ENCODE peak calls at places on chromosomes 16 and 17, in five cellular contexts. G is endothelial cell, C is GM13977, Z is KG1, J is iris pigment epithelial cell. M is an unnamed sample.

GRCh38 chr16:31265329-31266245 is 5.8 kb downstream of the ITGAM start:
- DNase-seq in Z (no peak), G (no peak), C (peak), J (peak), M (no peak)

GRCh38 chr17:33375783-33376182 is 82.7 kb upstream of the ASIC2 start:
- DNase-seq in Z (no peak), J (no peak), C (no peak), G (no peak), M (no peak)

GRCh38 chr17:67289174-67289876 is 44.3 kb upstream of the HELZ start:
- DNase-seq in J (peak), C (no peak), G (no peak), Z (no peak), M (no peak)

GRCh38 chr17:76968707-76969597 is 100.7 kb downstream of the MGAT5B start:
- DNase-seq in C (peak), Z (no peak), G (peak), J (peak), M (no peak)

GRCh38 chr17:3036800-3037199 is 26.6 kb downstream of the OR1D5 start:
- DNase-seq in Z (no peak), J (no peak), G (no peak), C (no peak), M (no peak)

GRCh38 chr17:28545141-28545503 is 7.3 kb downstream of the UNC119 start:
- DNase-seq in G (no peak), C (no peak), Z (no peak), J (no peak), M (no peak)

GRCh38 chr17:42436401-42436800 is 13.3 kb upstream of the CAVIN1 start:
- DNase-seq in J (peak), G (no peak), C (no peak), Z (no peak), M (peak)

GRCh38 chr17:4777969-4778760 is 6.5 kb downstream of the TM4SF5 start:
- DNase-seq in Z (no peak), G (no peak), C (no peak), J (peak), M (no peak)

GRCh38 chr16:561413-561794 is 1.2 kb downstream of the PRR35 start:
- DNase-seq in C (no peak), J (no peak), G (no peak), Z (no peak), M (no peak)

GRCh38 chr17:50346313-50347086 is 574 bp downstream of the XYLT2 start:
- DNase-seq in C (peak), G (peak), J (no peak), Z (no peak), M (peak)

GRCh38 chr16:66569827-66570405 is 3.7 kb downstream of the CMTM1 start:
- DNase-seq in C (no peak), J (peak), Z (no peak), G (no peak), M (no peak)

GRCh38 chr17:4177732-4178131 is 34.7 kb downstream of the CYB5D2 start:
- DNase-seq in C (no peak), G (no peak), J (no peak), Z (no peak), M (no peak)

GRCh38 chr16:717651-718245 is 2.8 kb downstream of the METRN start:
- DNase-seq in G (no peak), J (no peak), C (no peak), Z (no peak), M (no peak)

GRCh38 chr16:55645986-55646385 is 9.8 kb upstream of the SLC6A2 start:
- DNase-seq in C (no peak), Z (no peak), G (no peak), J (no peak), M (no peak)

GRCh38 chr17:83173180-83173996 is 94.0 kb downstream of the METRNL start:
- DNase-seq in C (no peak), Z (no peak), J (no peak), G (no peak), M (no peak)

GRCh38 chr16:89377446-89377838 is 112.9 kb downstream of the ANKRD11 start:
- DNase-seq in C (no peak), J (no peak), G (no peak), Z (no peak), M (no peak)

GRCh38 chr17:57463103-57463885 is 207.0 kb downstream of the MSI2 start:
- DNase-seq in C (peak), Z (no peak), G (no peak), J (peak), M (no peak)

GRCh38 chr17:65576939-65577338 is 15.5 kb upstream of the AXIN2 start:
- DNase-seq in Z (no peak), C (no peak), G (no peak), J (no peak), M (no peak)

GRCh38 chr17:34626141-34626681 is 46.8 kb downstream of the TMEM132E start:
- DNase-seq in C (no peak), Z (no peak), G (no peak), J (no peak), M (no peak)

GRCh38 chr16:87538594-87538993 is 45.8 kb upstream of the ZCCHC14 start:
- DNase-seq in G (no peak), C (no peak), Z (no peak), J (peak), M (no peak)

GRCh38 chr17:9725575-9725974 is 65.8 kb downstream of the DHRS7C start:
- DNase-seq in C (no peak), G (no peak), J (peak), Z (no peak), M (no peak)

GRCh38 chr17:55420067-55420775 is 1.4 kb downstream of the MMD start:
- DNase-seq in C (peak), Z (peak), G (no peak), J (peak), M (no peak)

GRCh38 chr16:12079411-12079965 is 103.0 kb downstream of the SNX29 start:
- DNase-seq in J (no peak), Z (no peak), G (no peak), C (no peak), M (peak)

GRCh38 chr17:38357488-38358123 is 6.0 kb downstream of the SOCS7 start:
- DNase-seq in G (no peak), C (no peak), J (no peak), Z (no peak), M (no peak)

GRCh38 chr16:85072947-85073346 is 39.3 kb downstream of the CIBAR2 start:
- DNase-seq in G (no peak), J (peak), C (no peak), Z (no peak), M (no peak)

GRCh38 chr17:45270828-45271418 is 9.0 kb upstream of the SPATA32 start:
- DNase-seq in J (no peak), Z (no peak), C (no peak), G (peak), M (no peak)

GRCh38 chr17:9669551-9670008 is 24.3 kb downstream of the USP43 start:
- DNase-seq in C (no peak), G (no peak), J (no peak), Z (no peak), M (no peak)

GRCh38 chr17:8151120-8151640 is 1.0 kb downstream of the PER1 start:
- DNase-seq in J (peak), Z (peak), C (peak), G (peak), M (peak)

GRCh38 chr17:35740216-35740615 is 8.8 kb downstream of the RASL10B start:
- DNase-seq in Z (no peak), G (no peak), J (no peak), C (no peak), M (no peak)

GRCh38 chr17:75262112-75262606 is 480 bp downstream of the MRPS7 start:
- DNase-seq in C (no peak), G (no peak), Z (no peak), J (peak), M (no peak)

GRCh38 chr16:53962041-53962440 is 258.1 kb downstream of the FTO start:
- DNase-seq in J (no peak), G (no peak), C (no peak), Z (no peak), M (no peak)

GRCh38 chr17:76234354-76234679 is 6.0 kb downstream of the RNF157 start:
- DNase-seq in C (peak), J (peak), Z (no peak), G (no peak), M (no peak)